ENCODE peak calls at places on chromosomes 3 and 15, in five cellular contexts. B is tibial artery, P is colonic mucosa, J is NCI-H1694, T is mammary epithelial cell. L is an unnamed sample.

GRCh38 chr3:38455639-38456430 is 2.1 kb downstream of the ACVR2B start:
- DNase-seq in B (peak; percentile 76), P (no peak), J (no peak), T (no peak), L (no peak)

GRCh38 chr15:61069369-61070075 is 159.6 kb downstream of the RORA start:
- DNase-seq in B (no peak), P (no peak), J (no peak), T (no peak), L (no peak)

GRCh38 chr15:37253877-37254276 is 153.5 kb upstream of the MEIS2 start:
- DNase-seq in B (no peak), P (no peak), J (no peak), T (no peak), L (no peak)

GRCh38 chr3:127457094-127457475 is 133.4 kb downstream of the TPRA1 start:
- DNase-seq in B (peak; percentile 66), P (no peak), J (no peak), T (peak; percentile 83), L (peak; percentile 13)

GRCh38 chr3:46662771-46663551 is 30.5 kb downstream of the ALS2CL start:
- DNase-seq in B (no peak), P (peak; percentile 36), J (no peak), T (no peak), L (peak; percentile 18)

GRCh38 chr3:69339766-69340165 is 46.1 kb downstream of the FRMD4B start:
- DNase-seq in B (no peak), P (no peak), J (no peak), T (no peak), L (no peak)

GRCh38 chr3:38586546-38587520 is 62.7 kb downstream of the SCN5A start:
- DNase-seq in B (peak; percentile 13), P (no peak), J (no peak), T (no peak), L (peak; percentile 4)

GRCh38 chr3:189168711-189169110 is 3.1 kb upstream of the TPRG1 start:
- DNase-seq in B (no peak), P (no peak), J (no peak), T (no peak), L (no peak)

GRCh38 chr3:2869905-2870304 is 240.3 kb downstream of the IL5RA start:
- DNase-seq in B (no peak), P (no peak), J (no peak), T (no peak), L (no peak)

GRCh38 chr15:66986951-66987350 is 78.5 kb upstream of the SMAD3 start:
- DNase-seq in B (no peak), P (no peak), J (no peak), T (no peak), L (no peak)

GRCh38 chr15:57227899-57228298 is 148.4 kb upstream of the CGNL1 start:
- DNase-seq in B (no peak), P (no peak), J (no peak), T (no peak), L (no peak)

GRCh38 chr15:98866503-98866902 is 141.1 kb downstream of the PGPEP1L start:
- DNase-seq in B (no peak), P (no peak), J (no peak), T (no peak), L (no peak)

GRCh38 chr15:42996871-42997270 is 76.3 kb upstream of the TTBK2 start:
- DNase-seq in B (no peak), P (no peak), J (no peak), T (no peak), L (no peak)

GRCh38 chr3:134965849-134966248 is 170.8 kb downstream of the EPHB1 start:
- DNase-seq in B (no peak), P (no peak), J (no peak), T (no peak), L (no peak)

GRCh38 chr3:160265088-160265487 is 39.9 kb downstream of the C3orf80 start:
- DNase-seq in B (no peak), P (no peak), J (no peak), T (no peak), L (no peak)

GRCh38 chr15:53811530-53811929 is 52.1 kb upstream of the WDR72 start:
- DNase-seq in B (no peak), P (no peak), J (no peak), T (no peak), L (no peak)

GRCh38 chr3:115503386-115503785 is 119.9 kb upstream of the GAP43 start:
- DNase-seq in B (no peak), P (no peak), J (no peak), T (no peak), L (no peak)

GRCh38 chr3:187667526-187667925 is 2.7 kb downstream of the SST start:
- DNase-seq in B (no peak), P (no peak), J (no peak), T (no peak), L (no peak)

GRCh38 chr15:39118510-39118909 is 462.4 kb upstream of the THBS1 start:
- DNase-seq in B (no peak), P (no peak), J (no peak), T (peak; percentile 85), L (no peak)

GRCh38 chr15:100672959-100673358 is 70.6 kb downstream of the ASB7 start:
- DNase-seq in B (no peak), P (no peak), J (no peak), T (no peak), L (no peak)

GRCh38 chr15:48459571-48460461 is 128.6 kb downstream of the DUT start:
- DNase-seq in B (no peak), P (no peak), J (no peak), T (no peak), L (no peak)

GRCh38 chr15:64197425-64197824 is 34.6 kb upstream of the PPIB start:
- DNase-seq in B (no peak), P (no peak), J (no peak), T (no peak), L (no peak)

GRCh38 chr3:62587579-62588031 is 214.3 kb upstream of the FEZF2 start:
- DNase-seq in B (no peak), P (no peak), J (no peak), T (peak; percentile 78), L (no peak)

GRCh38 chr15:28786521-28786920 is 61.9 kb downstream of the GOLGA6L7 start:
- DNase-seq in B (no peak), P (no peak), J (no peak), T (no peak), L (no peak)

L was measured in transverse colon.